ENCODE peak calls at places on chromosomes 1 and 21, in four cellular contexts. D is HCT116, W is K562, R is H1. B is an unnamed sample.

GRCh38 chr1:226624526-226624925 is 76.0 kb downstream of the STUM start:
- DNase-seq in D (no peak), W (no peak), R (no peak), B (no peak)

GRCh38 chr1:28111157-28111556 is 22.7 kb upstream of the EYA3 start:
- DNase-seq in D (no peak), W (no peak), R (no peak), B (no peak)

GRCh38 chr1:203652718-203653461 is 26.3 kb downstream of the ATP2B4 start:
- DNase-seq in D (no peak), W (no peak), R (no peak), B (no peak)

GRCh38 chr1:175197536-175197935 is 5.0 kb upstream of the KIAA0040 start:
- DNase-seq in D (peak; percentile 80), W (no peak), R (no peak), B (no peak)

GRCh38 chr1:228794810-228795209 is 59.5 kb downstream of the RHOU start:
- DNase-seq in D (no peak), W (no peak), R (no peak), B (no peak)

GRCh38 chr1:87435484-87435883 is 106.8 kb downstream of the LMO4 start:
- DNase-seq in D (no peak), W (peak; percentile 69), R (no peak), B (no peak)

GRCh38 chr1:40628903-40629292 is 36.6 kb downstream of the RIMS3 start:
- DNase-seq in D (no peak), W (no peak), R (no peak), B (no peak)

GRCh38 chr1:203127672-203128611 is at the start of gene ADORA1:
- DNase-seq in D (peak; percentile 10), W (peak; percentile 32), R (no peak), B (peak; percentile 35)

GRCh38 chr1:39110325-39110851 is 84.2 kb downstream of the NDUFS5 start:
- DNase-seq in D (no peak), W (no peak), R (no peak), B (no peak)

GRCh38 chr1:111990878-111991760 is 1.7 kb upstream of the KCND3 start:
- DNase-seq in D (peak; percentile 54), W (peak; percentile 39), R (peak; percentile 33), B (peak; percentile 11)

GRCh38 chr1:172581779-172582178 is 48.8 kb downstream of the SUCO start:
- DNase-seq in D (no peak), W (no peak), R (no peak), B (no peak)

GRCh38 chr21:44938976-44939531 is 775 bp upstream of the SLX9 start:
- DNase-seq in D (no peak), W (no peak), R (no peak), B (peak; percentile 40)

GRCh38 chr1:167617950-167618269 is 12.1 kb upstream of the RCSD1 start:
- DNase-seq in D (no peak), W (no peak), R (no peak), B (no peak)

GRCh38 chr1:113192242-113192641 is 119.2 kb downstream of the LRIG2 start:
- DNase-seq in D (no peak), W (peak; percentile 5), R (no peak), B (no peak)

GRCh38 chr21:38669186-38669585 is 136.5 kb upstream of the ETS2 start:
- DNase-seq in D (no peak), W (peak; percentile 25), R (no peak), B (peak; percentile 20)

GRCh38 chr1:194705123-194705522 is 1518.7 kb upstream of the B3GALT2 start:
- DNase-seq in D (no peak), W (no peak), R (no peak), B (no peak)

GRCh38 chr1:94327001-94327685 is 89.8 kb upstream of the ARHGAP29 start:
- DNase-seq in D (peak; percentile 84), W (no peak), R (peak; percentile 58), B (no peak)

GRCh38 chr1:24849653-24850295 is 80.3 kb downstream of the RUNX3 start:
- DNase-seq in D (no peak), W (no peak), R (no peak), B (no peak)

GRCh38 chr1:94061513-94062443 is 59.2 kb downstream of the ABCA4 start:
- DNase-seq in D (peak; percentile 67), W (peak; percentile 74), R (no peak), B (peak; percentile 97)

GRCh38 chr21:21205604-21206003 is 207.4 kb downstream of the NCAM2 start:
- DNase-seq in D (no peak), W (no peak), R (no peak), B (no peak)

GRCh38 chr1:93016171-93016570 is 54.9 kb upstream of the DIPK1A start:
- DNase-seq in D (no peak), W (no peak), R (no peak), B (peak; percentile 5)

GRCh38 chr21:44957901-44958451 is 18.1 kb downstream of the SLX9 start:
- DNase-seq in D (no peak), W (no peak), R (no peak), B (no peak)

GRCh38 chr1:171139890-171140289 is 45.2 kb upstream of the FMO2 start:
- DNase-seq in D (no peak), W (no peak), R (no peak), B (no peak)

GRCh38 chr1:224697888-224698450 is 81.9 kb downstream of the CNIH3 start:
- DNase-seq in D (no peak), W (no peak), R (no peak), B (no peak)

GRCh38 chr1:5423109-5423508 is 569.1 kb downstream of the NPHP4 start:
- DNase-seq in D (no peak), W (no peak), R (no peak), B (no peak)

GRCh38 chr1:228417471-228418203 is 976 bp upstream of the TRIM17 start:
- DNase-seq in D (peak; percentile 16), W (no peak), R (no peak), B (no peak)

GRCh38 chr1:101463195-101463594 is 226.4 kb downstream of the S1PR1 start:
- DNase-seq in D (no peak), W (no peak), R (no peak), B (no peak)

GRCh38 chr1:200301152-200301551 is 108.7 kb downstream of the ZNF281 start:
- DNase-seq in D (no peak), W (no peak), R (no peak), B (no peak)

GRCh38 chr1:109567823-109568222 is 19.4 kb downstream of the GNAI3 start:
- DNase-seq in D (no peak), W (no peak), R (no peak), B (no peak)

GRCh38 chr1:93597697-93598096 is 83.9 kb downstream of the BCAR3 start:
- DNase-seq in D (no peak), W (no peak), R (no peak), B (no peak)

GRCh38 chr1:201608635-201609395 is 69.9 kb downstream of the NAV1 start:
- DNase-seq in D (no peak), W (no peak), R (no peak), B (no peak)

GRCh38 chr1:245245021-245245667 is 90.4 kb downstream of the KIF26B start:
- DNase-seq in D (no peak), W (no peak), R (no peak), B (no peak)

DNA sequence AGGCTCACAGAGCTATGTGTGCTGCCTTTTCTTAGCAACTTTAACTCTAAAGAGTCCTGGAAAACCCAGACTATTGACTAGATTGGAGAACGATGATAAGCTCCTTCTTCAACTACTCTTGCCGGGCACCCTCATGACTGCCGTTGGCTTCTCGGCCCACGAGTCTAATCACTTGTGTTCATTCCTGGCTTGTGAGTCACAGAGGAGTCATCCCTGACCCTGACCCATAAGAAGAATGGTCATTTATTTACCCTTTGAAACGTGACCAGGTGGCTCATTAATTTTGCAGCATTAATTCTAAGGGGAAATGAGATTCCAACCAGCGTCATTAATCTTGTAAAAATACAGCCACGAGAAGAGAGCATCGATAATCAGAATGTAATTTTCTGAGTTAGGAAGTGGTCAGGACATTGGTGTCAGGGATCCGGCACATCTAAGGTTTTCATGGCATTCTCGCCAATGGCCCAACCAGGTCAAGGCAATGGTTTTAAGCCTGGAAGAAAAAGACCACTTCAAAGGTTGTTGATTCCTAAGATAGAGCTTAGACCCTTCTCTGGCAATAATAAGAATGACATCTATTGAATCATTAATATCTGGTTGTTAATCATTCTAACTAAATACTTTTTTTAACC is 183.6 kb upstream of the RUNX1 start:
- DNase-seq in D (peak; percentile 88), W (peak; percentile 25), R (no peak), B (peak; percentile 31)
- TF ChIP-seq FOSL1 in D (peak; percentile 95), W (peak; percentile 100), R (no peak), B (no peak)

GRCh38 chr1:156143765-156144489 is 9.5 kb upstream of the SEMA4A start:
- DNase-seq in D (no peak), W (no peak), R (no peak), B (no peak)
- TF ChIP-seq FOSL1 in D (no peak), W (no peak), R (no peak), B (no peak)

GRCh38 chr1:2525524-2525895 is 886 bp downstream of the PANK4 start:
- DNase-seq in D (no peak), W (peak; percentile 60), R (no peak), B (no peak)

GRCh38 chr1:2528016-2528415 is 1.6 kb upstream of the PANK4 start:
- DNase-seq in D (no peak), W (no peak), R (no peak), B (no peak)

GRCh38 chr1:2527553-2527860 is 1.1 kb upstream of the PANK4 start:
- DNase-seq in D (no peak), W (no peak), R (no peak), B (no peak)

GRCh38 chr1:2526824-2527552 is 592 bp upstream of the PANK4 start:
- DNase-seq in D (no peak), W (no peak), R (no peak), B (no peak)

GRCh38 chr1:2525896-2526823 is at the start of gene PANK4:
- DNase-seq in D (peak; percentile 83), W (peak; percentile 89), R (peak; percentile 66), B (peak; percentile 84)
- TF ChIP-seq FOSL1 in D (no peak), W (no peak), R (no peak), B (no peak)

GRCh38 chr1:51517361-51518032 is 1.6 kb downstream of the EPS15 start:
- DNase-seq in D (no peak), W (no peak), R (no peak), B (no peak)
- TF ChIP-seq FOSL1 in D (no peak), W (no peak), R (no peak), B (no peak)

GRCh38 chr1:96764469-96764868 is 42.9 kb downstream of the PTBP2 start:
- DNase-seq in D (no peak), W (no peak), R (no peak), B (no peak)

DNA sequence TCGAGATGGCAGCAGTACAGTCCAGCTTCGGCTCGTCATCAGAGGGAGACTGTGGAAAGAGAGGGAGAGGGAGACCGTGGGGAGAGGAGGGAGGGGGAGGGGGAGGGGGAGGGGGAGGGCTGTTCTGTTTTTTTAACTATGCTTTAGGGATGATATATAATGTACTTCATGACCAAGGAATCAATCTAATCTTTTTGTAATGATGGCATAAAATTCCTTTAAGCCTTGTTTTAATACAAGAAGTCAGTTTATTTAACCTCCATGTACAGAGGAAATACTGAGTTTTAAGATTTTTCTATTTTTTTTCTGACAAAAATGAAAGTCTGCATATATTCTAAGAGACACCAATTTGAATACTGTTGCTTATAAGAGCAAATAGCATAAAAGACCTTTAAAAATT is 41.9 kb downstream of the PTBP2 start:
- DNase-seq in D (no peak), W (no peak), R (no peak), B (no peak)
- TF ChIP-seq FOSL1 in D (no peak), W (no peak), R (no peak), B (no peak)

DNA sequence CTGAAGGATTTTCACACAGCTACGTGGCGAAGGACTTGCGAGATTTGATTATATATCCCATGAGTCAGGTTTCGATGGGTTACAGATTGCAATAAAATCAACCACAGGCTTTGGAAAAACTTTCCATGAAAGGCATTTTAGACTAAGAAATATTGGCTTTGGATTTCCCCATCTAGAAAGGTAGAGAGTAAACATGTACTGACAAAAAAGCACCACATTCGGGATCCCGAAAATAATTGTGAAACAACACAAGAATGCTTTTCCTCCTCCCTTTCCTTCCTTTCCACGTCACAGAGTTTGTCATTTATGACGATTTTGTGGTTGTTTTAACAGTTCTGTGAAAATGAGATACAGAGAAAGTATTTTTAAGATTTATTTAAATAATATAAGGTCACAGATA is 38.5 kb downstream of the TGFB2 start:
- DNase-seq in D (no peak), W (no peak), R (no peak), B (no peak)
- TF ChIP-seq FOSL1 in D (no peak), W (no peak), R (no peak), B (no peak)

B was measured in HepG2.